ENCODE peak calls at places on chromosomes 3 and 15, in four cellular contexts. One of them, this sample, is unnamed.

GRCh38 chr3:25235033-25235432 is 193.0 kb upstream of the RARB start:
- DNase-seq in NT2/D1: no peak
- DNase-seq in DND-41: no peak
- DNase-seq in PC-3: no peak
- DNase-seq in this sample: no peak

GRCh38 chr3:129231331-129232119 is 17.9 kb upstream of the COPG1 start:
- DNase-seq in NT2/D1: no peak
- DNase-seq in DND-41: no peak
- DNase-seq in PC-3: peak
- DNase-seq in this sample: no peak

GRCh38 chr3:53708001-53708621 is 138.1 kb downstream of the CHDH start:
- DNase-seq in NT2/D1: no peak
- DNase-seq in DND-41: no peak
- DNase-seq in PC-3: no peak
- DNase-seq in this sample: peak

GRCh38 chr3:144128117-144128892 is 156.7 kb downstream of the DIPK2A start:
- DNase-seq in NT2/D1: no peak
- DNase-seq in DND-41: no peak
- DNase-seq in PC-3: no peak
- DNase-seq in this sample: peak

GRCh38 chr15:60338810-60339209 is 59.0 kb downstream of the ANXA2 start:
- DNase-seq in NT2/D1: no peak
- DNase-seq in DND-41: no peak
- DNase-seq in PC-3: no peak
- DNase-seq in this sample: no peak

GRCh38 chr15:92343869-92344643 is 49.6 kb upstream of the ST8SIA2 start:
- DNase-seq in NT2/D1: peak
- DNase-seq in DND-41: no peak
- DNase-seq in PC-3: no peak
- DNase-seq in this sample: peak

GRCh38 chr3:77039606-77040553 is at the start of gene ROBO2:
- DNase-seq in NT2/D1: peak
- DNase-seq in DND-41: no peak
- DNase-seq in PC-3: no peak
- DNase-seq in this sample: peak

GRCh38 chr3:65334045-65334665 is 646.4 kb upstream of the ADAMTS9 start:
- DNase-seq in NT2/D1: no peak
- DNase-seq in DND-41: no peak
- DNase-seq in PC-3: peak
- DNase-seq in this sample: peak

GRCh38 chr3:32237670-32238026 is 832 bp upstream of the CMTM8 start:
- DNase-seq in NT2/D1: no peak
- DNase-seq in DND-41: no peak
- DNase-seq in PC-3: no peak
- DNase-seq in this sample: no peak

GRCh38 chr3:32238816-32239637 is 547 bp downstream of the CMTM8 start:
- DNase-seq in NT2/D1: no peak
- DNase-seq in DND-41: peak
- DNase-seq in PC-3: peak
- DNase-seq in this sample: peak

GRCh38 chr3:32236377-32236776 is 2.1 kb upstream of the CMTM8 start:
- DNase-seq in NT2/D1: no peak
- DNase-seq in DND-41: no peak
- DNase-seq in PC-3: no peak
- DNase-seq in this sample: no peak

GRCh38 chr3:32239638-32240550 is 1.4 kb downstream of the CMTM8 start:
- DNase-seq in NT2/D1: no peak
- DNase-seq in DND-41: peak
- DNase-seq in PC-3: peak
- DNase-seq in this sample: peak

DNA sequence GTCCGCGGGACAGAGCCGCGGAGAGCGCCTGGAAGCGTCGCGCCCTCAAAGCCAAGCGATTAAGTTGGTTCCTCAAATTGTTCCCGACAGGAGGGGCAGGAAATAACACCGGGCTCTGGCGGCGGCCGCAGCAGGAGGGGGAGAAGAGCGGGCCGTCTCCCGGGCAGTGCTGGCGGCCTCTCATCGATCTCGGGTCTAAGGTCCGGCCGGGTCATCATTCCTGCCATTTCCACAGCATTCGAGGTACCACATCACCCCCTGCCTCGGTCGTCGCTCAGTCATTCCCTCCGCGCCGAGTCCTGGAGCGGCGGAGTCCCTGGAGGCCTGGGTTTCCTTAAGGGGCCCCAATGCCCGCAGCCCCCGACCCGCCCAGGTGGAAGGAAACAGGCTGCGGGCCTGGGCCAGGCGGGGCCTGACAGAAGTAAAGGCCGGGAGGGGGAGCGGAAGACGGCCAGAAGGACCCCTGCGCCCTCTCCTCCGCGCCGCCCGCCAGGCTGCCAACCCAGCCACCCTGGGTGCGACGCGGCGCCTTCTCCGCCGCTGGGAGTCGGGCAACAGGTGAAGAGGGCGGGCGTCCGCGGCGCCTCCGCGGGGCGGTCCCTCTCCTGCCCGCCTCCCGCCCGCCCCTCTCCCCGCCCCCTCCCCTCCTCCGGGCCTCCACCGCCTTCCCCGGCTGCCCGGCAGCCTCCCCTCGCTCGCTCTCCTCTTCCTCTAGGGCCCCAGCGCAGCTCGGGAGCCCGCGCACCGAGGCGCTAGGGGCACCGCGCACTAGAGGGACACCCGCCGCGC is at the start of gene CMTM8:
- DNase-seq in NT2/D1: no peak
- DNase-seq in DND-41: peak
- DNase-seq in PC-3: peak
- DNase-seq in this sample: peak
- H3K9ac ChIP-seq in NT2/D1: peak
- H3K9ac ChIP-seq in DND-41: peak
- H3K9ac ChIP-seq in PC-3: peak
- H3K9ac ChIP-seq in this sample: peak

DNA sequence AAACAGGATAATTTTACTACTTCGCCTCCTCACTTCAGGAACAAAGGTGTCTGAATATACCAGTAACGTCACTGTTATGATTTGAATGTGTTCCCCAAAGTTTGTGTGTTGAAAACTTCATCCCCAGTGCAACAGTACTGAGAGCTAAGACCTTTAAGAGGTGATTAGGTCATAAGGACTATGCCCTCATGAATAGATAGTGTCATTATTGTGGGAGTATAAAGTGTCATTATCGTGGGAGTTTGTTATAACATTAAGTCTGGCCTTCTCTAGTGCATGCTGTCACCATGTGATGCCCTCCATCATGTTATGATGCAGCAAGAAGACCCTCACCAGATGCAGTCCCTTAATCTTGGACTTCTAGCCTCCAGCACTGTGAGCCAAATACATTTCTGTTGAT is 53.7 kb upstream of the TLE3 start:
- DNase-seq in NT2/D1: no peak
- DNase-seq in DND-41: no peak
- DNase-seq in PC-3: no peak
- DNase-seq in this sample: no peak
- H3K9ac ChIP-seq in NT2/D1: no peak
- H3K9ac ChIP-seq in DND-41: no peak
- H3K9ac ChIP-seq in PC-3: no peak
- H3K9ac ChIP-seq in this sample: no peak

DNA sequence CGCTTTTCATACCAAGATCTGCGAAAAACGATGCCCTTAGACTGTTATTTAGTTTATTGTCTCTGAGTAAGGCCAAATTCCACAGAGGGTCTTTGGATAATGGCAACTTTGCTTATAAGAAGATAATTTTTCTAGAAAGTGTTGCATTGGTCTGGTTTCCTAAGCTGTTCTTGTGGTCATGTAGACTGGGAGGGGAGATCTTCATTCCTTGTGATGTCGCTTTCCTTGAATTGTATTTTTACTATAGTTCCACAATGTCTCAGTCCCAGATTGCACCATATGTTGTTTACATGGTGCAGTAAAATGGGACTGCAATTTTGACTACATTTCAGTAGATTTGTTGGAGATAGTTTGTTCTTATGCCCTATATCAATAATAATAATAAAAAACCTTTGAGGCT is 28.8 kb upstream of the ST3GAL6 start:
- DNase-seq in NT2/D1: no peak
- DNase-seq in DND-41: no peak
- DNase-seq in PC-3: no peak
- DNase-seq in this sample: no peak
- H3K9ac ChIP-seq in NT2/D1: no peak
- H3K9ac ChIP-seq in DND-41: peak
- H3K9ac ChIP-seq in PC-3: peak
- H3K9ac ChIP-seq in this sample: no peak

DNA sequence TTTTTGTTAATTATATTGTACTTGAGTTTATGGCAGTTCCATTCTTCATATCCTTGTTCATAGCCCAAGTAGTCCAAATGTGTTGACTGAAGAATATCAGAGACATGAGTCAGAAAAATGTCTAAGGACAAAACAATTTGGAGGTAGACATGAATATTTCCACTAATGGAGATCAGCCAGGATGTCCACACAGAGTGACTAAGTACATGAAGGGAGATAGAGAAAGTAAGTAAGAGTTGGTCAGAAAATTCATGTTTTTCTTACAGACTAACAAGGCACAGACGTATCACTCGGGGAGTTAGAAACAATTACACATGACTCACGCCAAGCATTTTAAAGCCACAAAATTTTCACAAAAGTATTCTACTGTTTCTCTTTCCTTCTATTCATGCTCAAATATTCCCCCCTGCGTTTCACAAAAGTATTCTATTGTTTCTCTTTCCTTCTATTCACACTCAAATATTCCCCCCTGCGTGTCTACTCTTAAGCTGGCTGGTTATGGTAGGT is 648.9 kb upstream of the CCDC54 start:
- DNase-seq in NT2/D1: no peak
- DNase-seq in DND-41: no peak
- DNase-seq in PC-3: peak
- DNase-seq in this sample: no peak
- H3K9ac ChIP-seq in NT2/D1: no peak
- H3K9ac ChIP-seq in DND-41: no peak
- H3K9ac ChIP-seq in PC-3: peak
- H3K9ac ChIP-seq in this sample: no peak

GRCh38 chr15:39193611-39194010 is 387.3 kb upstream of the THBS1 start:
- DNase-seq in NT2/D1: no peak
- DNase-seq in DND-41: no peak
- DNase-seq in PC-3: no peak
- DNase-seq in this sample: no peak
- H3K9ac ChIP-seq in NT2/D1: no peak
- H3K9ac ChIP-seq in DND-41: no peak
- H3K9ac ChIP-seq in PC-3: no peak
- H3K9ac ChIP-seq in this sample: no peak

GRCh38 chr3:126982125-126982521 is 792 bp upstream of the PLXNA1 start:
- DNase-seq in NT2/D1: peak
- DNase-seq in DND-41: no peak
- DNase-seq in PC-3: peak
- DNase-seq in this sample: no peak
- H3K9ac ChIP-seq in NT2/D1: peak
- H3K9ac ChIP-seq in DND-41: peak
- H3K9ac ChIP-seq in PC-3: peak
- H3K9ac ChIP-seq in this sample: no peak

This sample was measured in endodermal cell.